ENCODE peak calls at places on chromosomes 3 and 15, in six cellular contexts. K, R, E, A, Q and P are unnamed samples.
A peak's percentile ranks its signal among the peaks of the same experiment; 100 is the strongest.

GRCh38 chr3:105997800-105998526 is 129.2 kb upstream of the CBLB start:
- DNase-seq in R (no peak), Q (no peak), A (peak; percentile 26), E (peak; percentile 93), K (no peak), P (peak; percentile 93)

GRCh38 chr3:14524311-14524711 is 15.8 kb downstream of the GRIP2 start:
- DNase-seq in K (no peak), E (no peak), Q (no peak), R (no peak), A (no peak), P (no peak)

GRCh38 chr3:195250473-195251251 is 20.3 kb downstream of the XXYLT1 start:
- DNase-seq in E (no peak), Q (no peak), R (no peak), K (no peak), A (no peak), P (no peak)

GRCh38 chr3:4571690-4572334 is 78.7 kb downstream of the ITPR1 start:
- DNase-seq in A (no peak), R (no peak), Q (no peak), E (peak; percentile 13), K (no peak), P (no peak)

GRCh38 chr15:75697523-75698398 is 14.9 kb downstream of the CSPG4 start:
- DNase-seq in E (peak; percentile 51), Q (no peak), K (no peak), R (no peak), A (no peak), P (peak; percentile 74)

GRCh38 chr3:15820911-15821310 is 23.1 kb upstream of the ANKRD28 start:
- DNase-seq in Q (no peak), A (no peak), E (peak; percentile 38), R (no peak), K (no peak), P (peak; percentile 34)

GRCh38 chr15:68885070-68885469 is 45.3 kb upstream of the SPESP1 start:
- DNase-seq in R (no peak), K (no peak), Q (peak; percentile 1), A (no peak), E (peak; percentile 15), P (peak; percentile 56)

GRCh38 chr3:140715035-140715434 is 37.2 kb downstream of the TRIM42 start:
- DNase-seq in E (no peak), K (no peak), R (no peak), Q (no peak), A (no peak), P (no peak)

GRCh38 chr3:141418751-141419150 is 50.4 kb downstream of the ZBTB38 start:
- DNase-seq in K (no peak), A (no peak), E (no peak), R (no peak), Q (no peak), P (no peak)

GRCh38 chr3:196163687-196164493 is 47.3 kb downstream of the ZDHHC19 start:
- DNase-seq in A (no peak), E (no peak), R (no peak), K (no peak), Q (no peak), P (no peak)

GRCh38 chr15:101510212-101511197 is 21.0 kb upstream of the PCSK6 start:
- DNase-seq in R (no peak), K (no peak), A (no peak), E (no peak), Q (no peak), P (no peak)